ENCODE peak calls at places on chromosomes 4 and X, in eight cellular contexts. A is caudate nucleus; Z is right atrium auricular region; K is cardiac muscle cell; S is NCI-H187 treated with DMSO at 0.1 percent for 48 hours; N is amniotic stem cell; M is astrocyte of the spinal cord; F is activated T-helper 1 cell treated with anti-CD3 and anti-CD28 coated beads, Interleukin-2, amount 50 U/mL, for 16 hours. B is an unnamed sample.

GRCh38 chr4:123304151-123305021 is 92.2 kb upstream of the SPRY1 start:
- DNase-seq in A (no peak), Z (no peak), K (peak), S (peak), N (no peak), M (no peak), F (no peak), B (peak)

GRCh38 chr4:125322363-125322730 is 7.6 kb downstream of the FAT4 start:
- DNase-seq in A (no peak), Z (no peak), K (no peak), S (no peak), N (no peak), M (peak), F (no peak), B (no peak)

GRCh38 chr4:161364681-161365080 is 799.1 kb downstream of the FSTL5 start:
- DNase-seq in A (no peak), Z (no peak), K (no peak), S (no peak), N (no peak), M (no peak), F (no peak), B (no peak)

GRCh38 chr4:30600246-30600645 is 119.9 kb upstream of the PCDH7 start:
- DNase-seq in A (no peak), Z (no peak), K (no peak), S (no peak), N (no peak), M (peak), F (no peak), B (peak)

GRCh38 chr4:177052211-177052725 is 257.4 kb upstream of the NEIL3 start:
- DNase-seq in A (no peak), Z (no peak), K (no peak), S (no peak), N (no peak), M (no peak), F (no peak), B (no peak)

GRCh38 chrX:150773634-150774033 is 80.4 kb downstream of the MTMR1 start:
- DNase-seq in A (no peak), Z (no peak), K (no peak), S (no peak), N (no peak), M (no peak), F (no peak), B (no peak)

GRCh38 chr4:105179539-105180401 is 33.1 kb downstream of the TET2 start:
- DNase-seq in A (no peak), Z (no peak), K (no peak), S (no peak), N (no peak), M (no peak), F (no peak), B (no peak)

GRCh38 chr4:118738090-118738489 is 52.9 kb downstream of the METTL14 start:
- DNase-seq in A (no peak), Z (no peak), K (no peak), S (no peak), N (no peak), M (no peak), F (no peak), B (no peak)

GRCh38 chrX:3549442-3549875 is 164.0 kb downstream of the PRKX start:
- DNase-seq in A (no peak), Z (no peak), K (no peak), S (no peak), N (no peak), M (peak), F (no peak), B (no peak)

GRCh38 chrX:119647552-119648420 is 41.6 kb upstream of the NKRF start:
- DNase-seq in A (no peak), Z (no peak), K (no peak), S (no peak), N (no peak), M (no peak), F (no peak), B (no peak)

GRCh38 chrX:97315939-97316338 is 432.2 kb downstream of the RPA4 start:
- DNase-seq in A (no peak), Z (no peak), K (no peak), S (no peak), N (no peak), M (no peak), F (no peak), B (peak)

GRCh38 chr4:124459922-124460301 is 252.6 kb downstream of the ANKRD50 start:
- DNase-seq in A (no peak), Z (no peak), K (no peak), S (no peak), N (no peak), M (peak), F (no peak), B (peak)

GRCh38 chrX:15167826-15168225 is 102.1 kb downstream of the ASB9 start:
- DNase-seq in A (no peak), Z (no peak), K (no peak), S (no peak), N (no peak), M (no peak), F (no peak), B (no peak)

GRCh38 chr4:153794001-153794400 is 5.1 kb upstream of the SFRP2 start:
- DNase-seq in A (no peak), Z (no peak), K (no peak), S (no peak), N (no peak), M (no peak), F (no peak), B (no peak)

GRCh38 chr4:54318904-54319303 is 89.8 kb downstream of the PDGFRA start:
- DNase-seq in A (no peak), Z (no peak), K (peak), S (no peak), N (peak), M (peak), F (no peak), B (peak)

GRCh38 chr4:1533501-1534064 is 127.3 kb upstream of the NKX1-1 start:
- DNase-seq in A (no peak), Z (no peak), K (no peak), S (no peak), N (no peak), M (no peak), F (no peak), B (no peak)

GRCh38 chr4:120052840-120053239 is 13.8 kb downstream of the MAD2L1 start:
- DNase-seq in A (no peak), Z (peak), K (peak), S (no peak), N (peak), M (peak), F (no peak), B (no peak)